ENCODE peak calls at places on chromosomes 5 and 9, in six cellular contexts. One of them, this sample, is unnamed.

GRCh38 chr5:57335092-57335491 is 147.5 kb downstream of the ACTBL2 start:
- DNase-seq in dorsolateral prefrontal cortex: no peak
- DNase-seq in left ventricle myocardium inferior: no peak
- DNase-seq in GM12865: no peak
- DNase-seq in astrocyte of the cerebellum: no peak
- DNase-seq in fibroblast of lung: peak
- DNase-seq in this sample: peak

GRCh38 chr5:139641116-139642080 is 6.8 kb upstream of the CXXC5 start:
- DNase-seq in dorsolateral prefrontal cortex: no peak
- DNase-seq in left ventricle myocardium inferior: no peak
- DNase-seq in GM12865: no peak
- DNase-seq in astrocyte of the cerebellum: no peak
- DNase-seq in fibroblast of lung: no peak
- DNase-seq in this sample: no peak

GRCh38 chr9:136626740-136627642 is 35.7 kb upstream of the EGFL7 start:
- DNase-seq in dorsolateral prefrontal cortex: no peak
- DNase-seq in left ventricle myocardium inferior: no peak
- DNase-seq in GM12865: no peak
- DNase-seq in astrocyte of the cerebellum: no peak
- DNase-seq in fibroblast of lung: no peak
- DNase-seq in this sample: no peak

GRCh38 chr9:80648336-80648735 is 1041.0 kb downstream of the TLE1 start:
- DNase-seq in dorsolateral prefrontal cortex: no peak
- DNase-seq in left ventricle myocardium inferior: no peak
- DNase-seq in GM12865: no peak
- DNase-seq in astrocyte of the cerebellum: peak
- DNase-seq in fibroblast of lung: peak
- DNase-seq in this sample: peak

GRCh38 chr9:136171009-136171800 is 33.7 kb downstream of the LHX3 start:
- DNase-seq in dorsolateral prefrontal cortex: no peak
- DNase-seq in left ventricle myocardium inferior: no peak
- DNase-seq in GM12865: peak
- DNase-seq in astrocyte of the cerebellum: peak
- DNase-seq in fibroblast of lung: peak
- DNase-seq in this sample: no peak

GRCh38 chr5:65262590-65263189 is 219.0 kb downstream of the ADAMTS6 start:
- DNase-seq in dorsolateral prefrontal cortex: no peak
- DNase-seq in left ventricle myocardium inferior: no peak
- DNase-seq in GM12865: no peak
- DNase-seq in astrocyte of the cerebellum: peak
- DNase-seq in fibroblast of lung: peak
- DNase-seq in this sample: peak

GRCh38 chr5:1926071-1926440 is 43.3 kb upstream of the IRX4 start:
- DNase-seq in dorsolateral prefrontal cortex: no peak
- DNase-seq in left ventricle myocardium inferior: no peak
- DNase-seq in GM12865: no peak
- DNase-seq in astrocyte of the cerebellum: no peak
- DNase-seq in fibroblast of lung: no peak
- DNase-seq in this sample: no peak

GRCh38 chr5:142118421-142118686 is 9.8 kb downstream of the NDFIP1 start:
- DNase-seq in dorsolateral prefrontal cortex: no peak
- DNase-seq in left ventricle myocardium inferior: no peak
- DNase-seq in GM12865: peak
- DNase-seq in astrocyte of the cerebellum: no peak
- DNase-seq in fibroblast of lung: no peak
- DNase-seq in this sample: no peak

GRCh38 chr5:179373961-179374505 is 28.8 kb upstream of the ADAMTS2 start:
- DNase-seq in dorsolateral prefrontal cortex: peak
- DNase-seq in left ventricle myocardium inferior: no peak
- DNase-seq in GM12865: no peak
- DNase-seq in astrocyte of the cerebellum: no peak
- DNase-seq in fibroblast of lung: no peak
- DNase-seq in this sample: no peak

GRCh38 chr9:137913771-137914767 is 36.5 kb downstream of the CACNA1B start:
- DNase-seq in dorsolateral prefrontal cortex: no peak
- DNase-seq in left ventricle myocardium inferior: no peak
- DNase-seq in GM12865: no peak
- DNase-seq in astrocyte of the cerebellum: no peak
- DNase-seq in fibroblast of lung: no peak
- DNase-seq in this sample: no peak

GRCh38 chr5:14296533-14297331 is 153.6 kb downstream of the TRIO start:
- DNase-seq in dorsolateral prefrontal cortex: peak
- DNase-seq in left ventricle myocardium inferior: no peak
- DNase-seq in GM12865: no peak
- DNase-seq in astrocyte of the cerebellum: no peak
- DNase-seq in fibroblast of lung: no peak
- DNase-seq in this sample: no peak

GRCh38 chr5:80481019-80481893 is 6.6 kb upstream of the FAM151B start:
- DNase-seq in dorsolateral prefrontal cortex: no peak
- DNase-seq in left ventricle myocardium inferior: no peak
- DNase-seq in GM12865: peak
- DNase-seq in astrocyte of the cerebellum: peak
- DNase-seq in fibroblast of lung: peak
- DNase-seq in this sample: no peak

GRCh38 chr5:64506567-64507321 is 929 bp downstream of the RGS7BP start:
- DNase-seq in dorsolateral prefrontal cortex: peak
- DNase-seq in left ventricle myocardium inferior: no peak
- DNase-seq in GM12865: no peak
- DNase-seq in astrocyte of the cerebellum: no peak
- DNase-seq in fibroblast of lung: no peak
- DNase-seq in this sample: no peak

GRCh38 chr5:107894361-107894760 is 223.6 kb upstream of the EFNA5 start:
- DNase-seq in dorsolateral prefrontal cortex: no peak
- DNase-seq in left ventricle myocardium inferior: no peak
- DNase-seq in GM12865: no peak
- DNase-seq in astrocyte of the cerebellum: no peak
- DNase-seq in fibroblast of lung: peak
- DNase-seq in this sample: peak

GRCh38 chr5:113293613-113294340 is 141.0 kb downstream of the TSSK1B start:
- DNase-seq in dorsolateral prefrontal cortex: no peak
- DNase-seq in left ventricle myocardium inferior: no peak
- DNase-seq in GM12865: peak
- DNase-seq in astrocyte of the cerebellum: no peak
- DNase-seq in fibroblast of lung: peak
- DNase-seq in this sample: no peak

GRCh38 chr9:13360188-13360587 is 80.7 kb upstream of the MPDZ start:
- DNase-seq in dorsolateral prefrontal cortex: no peak
- DNase-seq in left ventricle myocardium inferior: no peak
- DNase-seq in GM12865: no peak
- DNase-seq in astrocyte of the cerebellum: no peak
- DNase-seq in fibroblast of lung: no peak
- DNase-seq in this sample: no peak

GRCh38 chr9:82488702-82489578 is 500.4 kb downstream of the SPATA31D1 start:
- DNase-seq in dorsolateral prefrontal cortex: no peak
- DNase-seq in left ventricle myocardium inferior: no peak
- DNase-seq in GM12865: peak
- DNase-seq in astrocyte of the cerebellum: peak
- DNase-seq in fibroblast of lung: peak
- DNase-seq in this sample: peak

DNA sequence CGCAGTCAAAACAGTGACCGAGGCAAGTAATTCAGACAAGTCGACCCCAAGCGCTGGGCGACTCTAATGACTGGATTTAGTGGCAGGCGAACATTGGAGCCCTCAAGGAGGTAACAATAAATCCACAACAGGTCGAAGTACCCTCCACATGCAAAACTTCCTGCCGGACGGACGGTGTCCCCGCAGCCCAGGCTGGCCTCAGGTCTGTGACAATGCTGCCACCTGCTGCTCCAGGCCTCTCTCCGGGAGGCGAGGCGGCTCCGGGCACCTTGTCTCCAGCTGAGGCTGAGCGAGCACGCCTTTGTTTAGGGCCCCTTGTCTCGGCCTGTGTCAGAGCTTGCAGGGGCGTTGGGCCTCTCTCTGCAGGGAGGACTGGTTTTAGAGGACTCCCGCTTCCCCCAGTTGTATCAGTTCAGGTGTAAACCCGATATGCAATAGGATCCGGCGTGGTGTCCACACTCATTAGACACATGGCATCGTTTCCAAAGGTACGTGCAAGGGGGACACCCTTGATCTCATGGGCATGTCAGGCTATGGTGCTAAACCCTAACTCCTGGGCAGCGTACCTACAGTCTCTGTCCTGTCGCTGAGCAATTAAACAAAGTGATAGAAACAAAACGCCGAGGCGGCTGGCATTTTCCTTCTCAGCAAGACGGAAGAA is 628.0 kb upstream of the ADAMTS16 start:
- DNase-seq in dorsolateral prefrontal cortex: peak
- DNase-seq in left ventricle myocardium inferior: peak
- DNase-seq in GM12865: no peak
- DNase-seq in astrocyte of the cerebellum: no peak
- DNase-seq in fibroblast of lung: no peak
- DNase-seq in this sample: no peak
- H3K4me3 ChIP-seq in dorsolateral prefrontal cortex: no peak
- H3K4me3 ChIP-seq in left ventricle myocardium inferior: peak
- H3K4me3 ChIP-seq in GM12865: no peak
- H3K4me3 ChIP-seq in astrocyte of the cerebellum: peak
- H3K4me3 ChIP-seq in fibroblast of lung: no peak
- H3K4me3 ChIP-seq in this sample: no peak

GRCh38 chr9:120888626-120889025 is 11.6 kb upstream of the PHF19 start:
- DNase-seq in dorsolateral prefrontal cortex: no peak
- DNase-seq in left ventricle myocardium inferior: no peak
- DNase-seq in GM12865: no peak
- DNase-seq in astrocyte of the cerebellum: no peak
- DNase-seq in fibroblast of lung: no peak
- DNase-seq in this sample: no peak

GRCh38 chr9:120891255-120891954 is 14.4 kb upstream of the PHF19 start:
- DNase-seq in dorsolateral prefrontal cortex: no peak
- DNase-seq in left ventricle myocardium inferior: no peak
- DNase-seq in GM12865: no peak
- DNase-seq in astrocyte of the cerebellum: no peak
- DNase-seq in fibroblast of lung: peak
- DNase-seq in this sample: no peak

GRCh38 chr9:120889606-120890396 is 12.8 kb upstream of the PHF19 start:
- DNase-seq in dorsolateral prefrontal cortex: no peak
- DNase-seq in left ventricle myocardium inferior: no peak
- DNase-seq in GM12865: no peak
- DNase-seq in astrocyte of the cerebellum: no peak
- DNase-seq in fibroblast of lung: no peak
- DNase-seq in this sample: no peak

GRCh38 chr9:120892177-120892747 is 15.3 kb upstream of the PHF19 start:
- DNase-seq in dorsolateral prefrontal cortex: no peak
- DNase-seq in left ventricle myocardium inferior: no peak
- DNase-seq in GM12865: peak
- DNase-seq in astrocyte of the cerebellum: no peak
- DNase-seq in fibroblast of lung: no peak
- DNase-seq in this sample: no peak

DNA sequence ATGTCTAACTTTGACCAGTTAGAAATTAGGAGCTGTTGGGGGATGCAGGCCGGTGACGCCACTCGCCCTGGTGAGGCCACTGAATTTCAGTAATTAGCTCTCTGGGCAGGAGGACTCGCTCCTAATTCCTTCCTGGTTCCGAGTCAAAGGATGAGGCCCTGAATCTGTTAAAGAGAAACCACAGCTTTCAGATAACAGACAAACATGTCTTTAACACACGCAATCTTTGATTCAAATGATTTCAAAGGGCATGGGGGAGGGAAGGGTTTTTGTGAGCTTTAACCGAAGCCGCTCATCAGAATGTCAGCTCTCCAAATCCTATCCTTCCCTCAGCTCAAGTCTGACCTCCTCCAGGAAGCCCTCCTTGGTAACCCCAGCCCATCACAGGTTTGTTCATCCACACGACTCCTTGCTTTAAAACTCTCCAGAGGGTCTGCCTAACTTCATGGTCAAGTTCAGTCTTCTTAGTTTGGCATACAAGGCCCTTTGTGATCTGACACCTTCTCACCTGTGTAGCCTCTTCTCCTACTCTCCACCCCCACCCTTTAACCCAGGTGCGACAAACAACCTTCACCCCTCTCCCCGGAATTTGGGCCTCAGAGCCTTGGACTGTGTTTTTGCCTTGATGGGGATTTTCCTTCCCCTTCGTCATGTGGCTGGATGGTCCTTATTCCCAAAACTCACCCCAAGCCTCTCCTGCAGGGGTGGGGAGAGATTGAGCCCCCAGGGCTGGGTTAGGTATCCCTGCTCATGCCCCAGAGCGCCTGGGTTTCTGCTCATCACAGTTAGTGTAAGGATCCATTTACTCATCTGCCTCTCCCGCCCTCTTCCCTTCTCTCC is 13.6 kb upstream of the PHF19 start:
- DNase-seq in dorsolateral prefrontal cortex: no peak
- DNase-seq in left ventricle myocardium inferior: no peak
- DNase-seq in GM12865: no peak
- DNase-seq in astrocyte of the cerebellum: no peak
- DNase-seq in fibroblast of lung: peak
- DNase-seq in this sample: no peak
- H3K4me3 ChIP-seq in dorsolateral prefrontal cortex: no peak
- H3K4me3 ChIP-seq in left ventricle myocardium inferior: no peak
- H3K4me3 ChIP-seq in GM12865: no peak
- H3K4me3 ChIP-seq in astrocyte of the cerebellum: no peak
- H3K4me3 ChIP-seq in fibroblast of lung: no peak
- H3K4me3 ChIP-seq in this sample: no peak

GRCh38 chr5:3604501-3604900 is 8.9 kb downstream of the IRX1 start:
- DNase-seq in dorsolateral prefrontal cortex: no peak
- DNase-seq in left ventricle myocardium inferior: no peak
- DNase-seq in GM12865: no peak
- DNase-seq in astrocyte of the cerebellum: peak
- DNase-seq in fibroblast of lung: no peak
- DNase-seq in this sample: peak
- H3K4me3 ChIP-seq in dorsolateral prefrontal cortex: no peak
- H3K4me3 ChIP-seq in left ventricle myocardium inferior: no peak
- H3K4me3 ChIP-seq in GM12865: no peak
- H3K4me3 ChIP-seq in astrocyte of the cerebellum: no peak
- H3K4me3 ChIP-seq in fibroblast of lung: no peak
- H3K4me3 ChIP-seq in this sample: no peak

GRCh38 chr5:93249651-93250289 is 331.2 kb downstream of the NR2F1-AS1 start:
- DNase-seq in dorsolateral prefrontal cortex: no peak
- DNase-seq in left ventricle myocardium inferior: no peak
- DNase-seq in GM12865: no peak
- DNase-seq in astrocyte of the cerebellum: peak
- DNase-seq in fibroblast of lung: peak
- DNase-seq in this sample: no peak

GRCh38 chr5:93252165-93252564 is 328.9 kb downstream of the NR2F1-AS1 start:
- DNase-seq in dorsolateral prefrontal cortex: no peak
- DNase-seq in left ventricle myocardium inferior: no peak
- DNase-seq in GM12865: no peak
- DNase-seq in astrocyte of the cerebellum: no peak
- DNase-seq in fibroblast of lung: no peak
- DNase-seq in this sample: no peak

GRCh38 chr5:93251347-93251746 is 329.7 kb downstream of the NR2F1-AS1 start:
- DNase-seq in dorsolateral prefrontal cortex: no peak
- DNase-seq in left ventricle myocardium inferior: no peak
- DNase-seq in GM12865: no peak
- DNase-seq in astrocyte of the cerebellum: no peak
- DNase-seq in fibroblast of lung: no peak
- DNase-seq in this sample: no peak

GRCh38 chr5:93247126-93247525 is 333.9 kb downstream of the NR2F1-AS1 start:
- DNase-seq in dorsolateral prefrontal cortex: no peak
- DNase-seq in left ventricle myocardium inferior: no peak
- DNase-seq in GM12865: no peak
- DNase-seq in astrocyte of the cerebellum: no peak
- DNase-seq in fibroblast of lung: no peak
- DNase-seq in this sample: no peak

DNA sequence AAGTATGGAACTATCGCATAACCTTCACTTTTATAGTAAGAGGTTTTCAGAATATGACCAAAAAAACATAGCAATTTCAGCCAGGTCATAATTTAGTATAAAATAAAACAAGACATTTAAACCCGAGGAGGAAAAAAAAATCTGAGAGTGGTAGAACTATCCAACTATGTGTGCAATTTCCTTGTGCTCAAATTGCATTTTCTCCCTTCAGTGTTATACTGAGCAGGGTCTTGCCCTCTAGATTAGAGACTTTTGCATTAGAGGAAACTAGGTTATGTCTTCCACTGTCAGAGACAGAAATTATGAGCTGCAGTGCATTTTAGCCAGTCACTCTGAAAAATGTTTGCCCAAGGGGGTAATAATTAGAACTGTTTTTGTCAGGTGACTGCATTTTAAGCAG is 330.6 kb downstream of the NR2F1-AS1 start:
- DNase-seq in dorsolateral prefrontal cortex: no peak
- DNase-seq in left ventricle myocardium inferior: no peak
- DNase-seq in GM12865: no peak
- DNase-seq in astrocyte of the cerebellum: no peak
- DNase-seq in fibroblast of lung: no peak
- DNase-seq in this sample: no peak
- H3K4me3 ChIP-seq in dorsolateral prefrontal cortex: no peak
- H3K4me3 ChIP-seq in left ventricle myocardium inferior: no peak
- H3K4me3 ChIP-seq in GM12865: no peak
- H3K4me3 ChIP-seq in astrocyte of the cerebellum: no peak
- H3K4me3 ChIP-seq in fibroblast of lung: peak
- H3K4me3 ChIP-seq in this sample: no peak

This sample was measured in skeletal muscle cell.